ENCODE peak calls at places on chromosomes 2 and 18, in nine cellular contexts. F is psoas muscle, X is mammary epithelial cell, S is GM23338, P is neural progenitor cell, A is bronchial epithelial cell, M is AG04450, I is transverse colon, C is Panc1. O is an unnamed sample.

GRCh38 chr2:202038471-202039277 is 5.0 kb downstream of the FZD7 start:
- DNase-seq in M (no peak), P (peak), A (peak), I (peak), F (peak), X (peak), S (peak), C (no peak), O (peak)

GRCh38 chr2:169768262-169768995 is 30.2 kb upstream of the SSB start:
- DNase-seq in P (no peak), M (no peak), I (peak), S (peak), F (peak), A (no peak), C (no peak), X (no peak), O (no peak)

GRCh38 chr2:181540421-181540820 is 83.2 kb downstream of the ITGA4 start:
- DNase-seq in F (no peak), P (peak), X (no peak), C (no peak), I (no peak), M (no peak), A (no peak), S (no peak), O (no peak)

GRCh38 chr2:15649556-15650255 is 58.0 kb downstream of the DDX1 start:
- DNase-seq in C (no peak), X (no peak), I (no peak), P (no peak), F (no peak), S (no peak), M (no peak), A (no peak), O (no peak)

GRCh38 chr2:220885593-220885992 is 686.5 kb downstream of the EPHA4 start:
- DNase-seq in A (no peak), I (no peak), P (no peak), C (no peak), X (no peak), F (no peak), M (no peak), S (no peak), O (no peak)

GRCh38 chr2:187442378-187442777 is 5.7 kb downstream of the CALCRL start:
- DNase-seq in F (no peak), P (no peak), A (peak), C (no peak), I (no peak), M (no peak), S (no peak), X (no peak), O (no peak)

GRCh38 chr2:231680284-231680991 is 27.9 kb upstream of the PTMA start:
- DNase-seq in I (peak), X (no peak), C (no peak), M (no peak), F (peak), S (peak), P (peak), A (peak), O (no peak)

GRCh38 chr2:40433739-40434138 is 18.2 kb downstream of the SLC8A1 start:
- DNase-seq in F (no peak), A (no peak), C (no peak), X (no peak), I (no peak), P (no peak), S (no peak), M (no peak), O (no peak)

GRCh38 chr2:197813093-197813787 is 8.8 kb downstream of the PLCL1 start:
- DNase-seq in P (no peak), S (peak), C (no peak), M (no peak), A (peak), I (no peak), F (no peak), X (peak), O (peak)

GRCh38 chr18:50340078-50340477 is 34.8 kb upstream of the SKA1 start:
- DNase-seq in I (no peak), M (no peak), S (peak), X (no peak), F (no peak), P (no peak), C (no peak), A (no peak), O (no peak)

GRCh38 chr2:173090291-173090877 is 14.7 kb downstream of the MAP3K20 start:
- DNase-seq in A (peak), X (no peak), F (peak), C (no peak), S (peak), M (no peak), I (no peak), P (peak), O (peak)

GRCh38 chr2:238216651-238217184 is 13.2 kb upstream of the ILKAP start:
- DNase-seq in P (no peak), C (no peak), I (no peak), M (no peak), A (no peak), S (no peak), X (no peak), F (no peak), O (no peak)

GRCh38 chr2:98463081-98463481 is 18.4 kb downstream of the INPP4A start:
- DNase-seq in P (no peak), X (no peak), A (no peak), M (no peak), S (no peak), C (no peak), I (peak), F (no peak), O (no peak)

GRCh38 chr2:85892216-85892944 is 3.6 kb upstream of the ST3GAL5 start:
- DNase-seq in M (no peak), X (peak), C (no peak), S (no peak), F (no peak), P (no peak), A (peak), I (no peak), O (no peak)

DNA sequence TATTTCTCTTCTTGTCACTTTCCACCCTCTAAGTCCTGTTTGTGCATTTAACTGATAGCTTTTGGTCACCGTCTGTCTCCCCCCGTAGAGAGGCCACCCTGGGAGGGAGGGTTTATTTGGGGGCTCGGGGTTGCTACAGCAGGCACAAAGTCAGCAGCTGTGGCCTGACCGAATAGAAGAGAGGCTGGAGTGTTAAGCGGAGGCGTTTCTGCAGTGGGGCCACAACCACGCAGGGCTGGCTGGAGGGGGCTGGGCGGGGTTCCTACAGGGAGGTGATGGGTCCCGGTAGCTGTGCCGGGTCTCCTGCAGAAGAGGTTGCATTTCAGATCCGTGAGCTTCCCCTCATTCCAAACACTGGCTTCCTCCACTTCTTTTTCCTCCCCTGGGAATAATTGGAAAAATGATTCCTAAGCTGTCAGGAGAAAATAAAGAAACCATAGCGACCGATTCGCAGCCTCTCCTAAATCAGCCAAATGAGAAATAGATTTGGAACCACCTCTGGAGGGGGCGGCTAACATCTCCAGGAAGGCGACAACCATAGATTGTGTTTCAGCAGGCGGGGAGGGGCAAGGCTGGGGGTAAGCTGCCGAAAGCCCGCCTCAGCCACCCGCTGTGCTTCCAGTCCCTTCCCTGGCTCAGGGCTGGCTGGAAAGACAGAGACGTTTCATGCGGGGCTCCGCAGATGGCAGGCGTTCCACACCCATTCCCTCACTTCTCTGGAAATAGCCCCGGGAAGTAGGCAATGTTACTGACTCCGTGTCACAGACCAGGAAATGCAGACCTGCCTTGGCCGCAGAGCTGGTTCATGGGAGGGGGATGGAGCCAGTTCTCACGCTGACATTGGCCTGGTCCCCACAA is 85.6 kb upstream of the TAF1B start:
- DNase-seq in A (no peak), P (peak), C (no peak), F (peak), M (no peak), X (no peak), I (no peak), S (peak), O (peak)
- H3K4me3 ChIP-seq in A (no peak), P (peak), C (no peak), F (peak), M (peak), X (no peak), I (no peak), S (peak), O (no peak)

GRCh38 chr2:35116151-35116550 is 1239.4 kb upstream of the CRIM1 start:
- DNase-seq in S (no peak), X (no peak), I (no peak), M (no peak), F (no peak), C (no peak), P (no peak), A (no peak), O (no peak)

DNA sequence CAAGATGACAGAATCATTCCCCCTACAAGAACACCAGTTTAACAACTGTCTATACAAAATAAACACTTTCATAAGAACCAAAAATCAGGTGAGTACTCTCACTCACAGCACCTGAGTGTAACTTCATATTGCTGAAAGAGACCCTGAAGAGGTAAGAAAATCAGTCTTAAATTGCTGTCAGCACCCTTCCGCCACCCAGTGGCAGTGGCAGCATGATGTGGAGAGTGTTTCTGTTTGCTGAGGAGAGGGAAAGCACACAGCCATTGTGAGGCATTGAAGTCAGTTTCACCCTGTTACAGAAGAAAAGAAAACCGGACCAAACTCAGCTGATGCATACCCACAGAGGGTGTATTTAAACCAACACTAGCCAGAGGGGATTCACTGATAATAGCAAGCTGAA is 1240.8 kb upstream of the CRIM1 start:
- DNase-seq in X (no peak), M (no peak), F (no peak), C (no peak), P (peak), I (no peak), A (no peak), S (peak), O (peak)
- TF ChIP-seq CTCF in X (no peak), M (no peak), F (no peak), C (peak), P (peak), I (no peak), A (peak), S (peak), O (no peak)

GRCh38 chr2:33707312-33707711 is 108.2 kb upstream of the FAM98A start:
- DNase-seq in P (no peak), X (no peak), A (no peak), M (no peak), I (no peak), S (no peak), F (no peak), C (no peak), O (no peak)

GRCh38 chr2:33709986-33710385 is 110.9 kb upstream of the FAM98A start:
- DNase-seq in X (no peak), A (no peak), P (peak), S (no peak), M (no peak), I (no peak), C (no peak), F (no peak), O (no peak)

GRCh38 chr2:33704352-33704751 is 105.3 kb upstream of the FAM98A start:
- DNase-seq in F (no peak), P (no peak), S (no peak), I (no peak), M (no peak), X (no peak), A (peak), C (no peak), O (no peak)

DNA sequence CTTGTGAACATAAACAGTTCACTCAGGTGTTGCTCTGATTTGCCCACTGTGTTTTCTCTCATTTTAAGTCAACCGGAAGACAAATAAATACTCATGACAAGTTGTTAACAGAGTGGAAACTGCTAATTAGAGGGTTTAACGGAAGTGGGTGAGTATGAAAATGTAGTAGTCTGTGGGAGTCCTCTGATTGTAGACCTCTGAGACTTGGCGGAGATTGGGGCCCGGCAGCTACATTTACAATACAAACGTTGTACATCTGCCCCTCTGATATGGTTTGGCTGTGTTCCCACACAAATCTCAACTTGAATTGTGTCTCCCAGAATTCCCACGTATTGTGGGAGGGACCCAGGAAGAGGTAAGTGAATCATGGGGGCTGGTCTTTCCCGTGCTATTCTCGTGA is 107.3 kb upstream of the FAM98A start:
- DNase-seq in S (no peak), C (no peak), A (no peak), F (no peak), I (no peak), P (no peak), X (no peak), M (no peak), O (no peak)
- H3K4me3 ChIP-seq in S (no peak), C (no peak), A (no peak), F (no peak), I (no peak), P (no peak), X (no peak), M (no peak), O (no peak)

GRCh38 chr2:165952085-165952484 is 1.5 kb downstream of the TTC21B start:
- DNase-seq in A (no peak), X (no peak), M (no peak), I (no peak), F (no peak), P (no peak), S (no peak), C (no peak), O (no peak)

GRCh38 chr2:165957030-165957675 is 3.6 kb upstream of the TTC21B start:
- DNase-seq in P (no peak), A (no peak), S (no peak), F (no peak), X (no peak), M (no peak), C (no peak), I (no peak), O (peak)

GRCh38 chr2:165952600-165953210 is 871 bp downstream of the TTC21B start:
- DNase-seq in S (no peak), I (no peak), P (no peak), M (no peak), X (peak), A (peak), C (no peak), F (no peak), O (no peak)

GRCh38 chr2:165953306-165953654 is 296 bp downstream of the TTC21B start:
- DNase-seq in M (no peak), A (peak), F (no peak), S (no peak), P (no peak), X (no peak), I (no peak), C (no peak), O (no peak)

DNA sequence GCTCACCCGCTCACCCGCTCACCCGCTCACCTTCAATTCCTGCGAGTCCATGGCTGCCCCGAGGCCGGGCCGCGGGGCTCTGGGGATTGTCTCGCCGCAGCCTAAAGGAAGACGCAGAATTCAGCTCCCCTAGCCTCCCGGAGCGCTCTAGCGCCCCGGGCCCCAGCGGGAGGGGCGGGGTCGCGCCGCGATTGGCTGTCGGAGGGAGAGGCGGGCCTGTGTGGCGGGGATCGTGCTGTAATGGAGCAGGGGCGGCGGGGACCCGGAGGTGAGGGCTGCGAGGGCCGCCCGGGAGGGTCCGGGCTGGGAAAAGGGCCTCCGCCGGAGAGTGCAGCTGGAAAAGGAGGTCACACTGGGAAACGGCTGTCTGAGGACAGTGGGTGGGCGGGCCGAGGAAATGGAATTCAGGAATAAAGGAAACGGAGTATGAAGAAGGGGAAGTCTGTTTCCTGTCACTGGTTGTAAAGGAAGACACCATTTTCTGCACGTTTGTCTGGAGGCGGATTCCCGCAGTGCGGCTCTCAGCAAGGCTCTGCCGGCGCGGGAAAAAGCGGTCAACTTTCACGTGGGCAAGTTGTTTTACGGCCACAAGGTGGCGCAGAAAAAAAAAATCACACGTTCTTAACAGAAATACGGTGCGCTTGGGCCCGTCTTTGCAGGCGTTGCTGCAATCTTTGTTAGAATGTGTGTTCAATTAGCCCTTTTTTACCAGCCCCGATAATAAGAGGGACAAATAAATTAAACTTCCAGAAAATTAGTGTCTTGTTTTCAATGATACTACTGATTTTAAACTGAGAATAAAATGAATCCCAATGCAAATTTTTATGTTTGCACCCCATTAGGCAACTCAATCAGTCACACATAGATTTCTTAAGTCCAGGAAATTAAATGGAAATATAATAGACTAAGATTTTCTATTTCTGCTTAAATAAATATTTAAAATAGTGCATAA is at the start of gene TTC21B:
- DNase-seq in I (peak), M (peak), F (peak), P (peak), X (peak), C (peak), A (peak), S (peak), O (peak)
- TF ChIP-seq CTCF in I (peak), M (peak), F (peak), P (peak), X (peak), C (peak), A (peak), S (peak), O (peak)

GRCh38 chr2:177616731-177617130 is 224.2 kb downstream of the AGPS start:
- DNase-seq in X (no peak), A (no peak), C (no peak), M (no peak), S (no peak), F (no peak), I (no peak), P (no peak), O (no peak)

GRCh38 chr2:177617849-177618248 is 225.3 kb downstream of the AGPS start:
- DNase-seq in M (no peak), X (no peak), C (no peak), F (no peak), I (no peak), P (no peak), S (no peak), A (no peak), O (no peak)

GRCh38 chr2:177612651-177613050 is 220.1 kb downstream of the AGPS start:
- DNase-seq in P (no peak), X (no peak), M (no peak), F (no peak), A (no peak), I (no peak), C (no peak), S (no peak), O (no peak)

GRCh38 chr2:177618270-177619253 is 226.0 kb downstream of the AGPS start:
- DNase-seq in A (peak), S (peak), M (peak), X (peak), I (peak), F (peak), C (peak), P (peak), O (peak)

DNA sequence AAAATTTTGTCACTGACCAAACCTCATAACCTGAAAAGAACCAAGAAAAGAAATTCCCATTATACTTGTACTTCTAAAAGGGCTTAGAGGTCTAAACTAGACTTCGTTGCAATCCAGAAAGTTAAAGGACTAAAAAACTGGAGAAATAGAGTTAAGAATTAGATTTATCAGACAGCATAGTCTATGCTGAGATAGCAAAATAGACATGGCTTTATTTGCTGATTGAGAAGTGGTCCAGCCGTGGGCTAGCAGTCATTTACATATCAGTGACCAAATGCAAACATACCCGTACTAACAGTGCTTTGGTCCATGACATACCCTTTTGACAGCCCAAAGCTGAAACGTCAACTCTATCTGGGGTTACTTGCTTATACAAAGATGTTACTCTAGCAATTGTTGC is 223.5 kb downstream of the AGPS start:
- DNase-seq in C (no peak), I (no peak), X (no peak), M (no peak), A (no peak), F (no peak), S (no peak), P (no peak), O (no peak)
- H3K4me3 ChIP-seq in C (no peak), I (no peak), X (no peak), M (no peak), A (no peak), F (no peak), S (no peak), P (no peak), O (no peak)

DNA sequence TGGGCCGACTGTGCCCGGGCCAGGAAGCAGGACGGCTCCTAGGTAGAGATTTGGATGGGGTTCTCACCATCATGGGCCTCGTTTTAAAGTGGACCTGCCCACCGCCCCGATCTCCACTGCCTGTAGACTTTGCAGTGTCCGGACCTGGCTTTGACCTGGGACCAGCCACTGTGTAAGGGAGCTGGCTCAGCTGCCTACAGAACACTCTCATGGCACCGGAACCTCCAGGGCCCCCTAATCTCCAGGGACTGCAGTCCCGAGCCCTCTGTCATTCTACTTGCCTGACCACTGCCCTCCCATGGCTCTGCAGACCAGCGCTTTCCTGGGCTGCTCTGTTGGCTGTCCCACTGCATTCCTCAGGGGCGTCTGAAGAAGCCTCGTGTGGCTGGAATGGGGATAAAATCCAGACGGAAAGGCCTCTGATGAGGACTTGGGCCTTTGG is 120.8 kb downstream of the GLI2 start:
- DNase-seq in S (peak), P (peak), I (no peak), X (no peak), M (no peak), F (no peak), C (no peak), A (no peak), O (peak)
- TF ChIP-seq CTCF in S (peak), P (peak), I (peak), X (no peak), M (peak), F (peak), C (no peak), A (peak), O (peak)

O was measured in cardiac muscle cell.